ENCODE peak calls at places on chromosomes 4 and X, in four cellular contexts. Z is GM12878, V is K562, G is HepG2. E is an unnamed sample.
A peak's percentile ranks its signal among the peaks of the same experiment; 100 is the strongest.

GRCh38 chr4:143253156-143253555 is 68.4 kb downstream of the USP38 start:
- DNase-seq in Z (no peak), V (no peak), G (no peak), E (no peak)

GRCh38 chrX:72094894-72095293 is 36.8 kb downstream of the RTL5 start:
- DNase-seq in Z (no peak), V (peak; percentile 36), G (no peak), E (peak; percentile 46)

GRCh38 chr4:107044170-107044569 is 8.1 kb upstream of the DKK2 start:
- DNase-seq in Z (no peak), V (no peak), G (no peak), E (peak; percentile 34)

GRCh38 chrX:18927558-18927957 is 56.4 kb downstream of the PHKA2 start:
- DNase-seq in Z (no peak), V (no peak), G (no peak), E (no peak)

GRCh38 chr4:2272828-2273120 is 10.9 kb upstream of the MXD4 start:
- DNase-seq in Z (no peak), V (no peak), G (no peak), E (no peak)

GRCh38 chr4:72365016-72365415 is 204.0 kb downstream of the ADAMTS3 start:
- DNase-seq in Z (no peak), V (no peak), G (no peak), E (no peak)

GRCh38 chr4:143406523-143406922 is 69.8 kb downstream of the GAB1 start:
- DNase-seq in Z (no peak), V (no peak), G (peak; percentile 4), E (no peak)

GRCh38 chr4:114782842-114783595 is 184.4 kb downstream of the UGT8 start:
- DNase-seq in Z (no peak), V (no peak), G (no peak), E (peak; percentile 54)

GRCh38 chr4:54746228-54746627 is 88.5 kb downstream of the KIT start:
- DNase-seq in Z (no peak), V (no peak), G (no peak), E (no peak)

GRCh38 chr4:167775374-167775773 is 317.0 kb upstream of the ANXA10 start:
- DNase-seq in Z (no peak), V (no peak), G (no peak), E (no peak)

GRCh38 chr4:86448891-86449290 is 89.0 kb upstream of the MAPK10 start:
- DNase-seq in Z (no peak), V (no peak), G (no peak), E (no peak)

GRCh38 chr4:172858731-172859230 is 309.8 kb upstream of the GALNT7 start:
- DNase-seq in Z (no peak), V (no peak), G (no peak), E (no peak)

GRCh38 chr4:102541708-102542107 is 40.5 kb downstream of the NFKB1 start:
- DNase-seq in Z (no peak), V (no peak), G (no peak), E (peak; percentile 78)

GRCh38 chrX:97267376-97267775 is 383.7 kb downstream of the RPA4 start:
- DNase-seq in Z (no peak), V (no peak), G (no peak), E (no peak)

GRCh38 chr4:6907658-6908191 is 1.9 kb upstream of the TBC1D14 start:
- DNase-seq in Z (no peak), V (peak; percentile 61), G (no peak), E (peak; percentile 78)

GRCh38 chr4:73698217-73698616 is 42.2 kb upstream of the CXCL8 start:
- DNase-seq in Z (no peak), V (no peak), G (no peak), E (no peak)

GRCh38 chrX:117987376-117987775 is 129.2 kb downstream of the KLHL13 start:
- DNase-seq in Z (no peak), V (no peak), G (no peak), E (no peak)

GRCh38 chrX:20968996-20969395 is 405.2 kb upstream of the CNKSR2 start:
- DNase-seq in Z (no peak), V (no peak), G (no peak), E (no peak)

GRCh38 chrX:147853701-147854100 is 58.0 kb upstream of the FMR1 start:
- DNase-seq in Z (no peak), V (no peak), G (no peak), E (peak; percentile 29)

GRCh38 chrX:133813991-133814390 is 171.4 kb downstream of the GPC3 start:
- DNase-seq in Z (no peak), V (no peak), G (no peak), E (no peak)

GRCh38 chrX:118802857-118803256 is 20.8 kb upstream of the ZCCHC12 start:
- DNase-seq in Z (no peak), V (no peak), G (no peak), E (no peak)

GRCh38 chr4:65167719-65168118 is 502.6 kb downstream of the EPHA5 start:
- DNase-seq in Z (no peak), V (no peak), G (no peak), E (no peak)

GRCh38 chr4:40621592-40622512 is 7.8 kb downstream of the RBM47 start:
- DNase-seq in Z (peak; percentile 93), V (no peak), G (peak; percentile 60), E (peak; percentile 72)

GRCh38 chr4:86661006-86661405 is 66.9 kb downstream of the PTPN13 start:
- DNase-seq in Z (no peak), V (no peak), G (no peak), E (no peak)

GRCh38 chr4:119785963-119786362 is 157.4 kb upstream of the PDE5A start:
- DNase-seq in Z (no peak), V (no peak), G (peak; percentile 3), E (peak; percentile 58)

GRCh38 chr4:62070291-62070852 is 870.2 kb downstream of the ADGRL3 start:
- DNase-seq in Z (no peak), V (no peak), G (no peak), E (peak; percentile 45)

DNA sequence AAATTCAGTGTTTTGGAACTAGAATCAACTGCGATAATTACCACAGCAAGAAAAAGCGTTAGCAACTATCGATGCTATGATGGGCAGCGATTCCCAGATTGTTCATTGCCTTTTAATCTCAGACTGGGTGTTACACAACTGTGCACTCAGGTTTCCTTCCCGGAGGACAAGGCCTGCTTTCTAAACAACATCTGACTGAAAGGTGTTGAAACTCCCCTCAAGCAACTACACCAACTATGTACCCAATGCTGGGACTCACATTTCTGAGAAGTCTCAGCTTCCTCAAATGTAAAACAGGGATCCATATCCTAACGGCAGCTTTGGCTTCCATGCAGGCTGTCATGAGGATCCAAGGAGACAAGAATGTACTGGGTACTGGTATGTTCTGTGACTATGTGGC is 8.2 kb downstream of the GABRE start:
- DNase-seq in Z (no peak), V (no peak), G (no peak), E (no peak)
- TF ChIP-seq EZH2 in Z (no peak), V (no peak), G (no peak), E (no peak)

DNA sequence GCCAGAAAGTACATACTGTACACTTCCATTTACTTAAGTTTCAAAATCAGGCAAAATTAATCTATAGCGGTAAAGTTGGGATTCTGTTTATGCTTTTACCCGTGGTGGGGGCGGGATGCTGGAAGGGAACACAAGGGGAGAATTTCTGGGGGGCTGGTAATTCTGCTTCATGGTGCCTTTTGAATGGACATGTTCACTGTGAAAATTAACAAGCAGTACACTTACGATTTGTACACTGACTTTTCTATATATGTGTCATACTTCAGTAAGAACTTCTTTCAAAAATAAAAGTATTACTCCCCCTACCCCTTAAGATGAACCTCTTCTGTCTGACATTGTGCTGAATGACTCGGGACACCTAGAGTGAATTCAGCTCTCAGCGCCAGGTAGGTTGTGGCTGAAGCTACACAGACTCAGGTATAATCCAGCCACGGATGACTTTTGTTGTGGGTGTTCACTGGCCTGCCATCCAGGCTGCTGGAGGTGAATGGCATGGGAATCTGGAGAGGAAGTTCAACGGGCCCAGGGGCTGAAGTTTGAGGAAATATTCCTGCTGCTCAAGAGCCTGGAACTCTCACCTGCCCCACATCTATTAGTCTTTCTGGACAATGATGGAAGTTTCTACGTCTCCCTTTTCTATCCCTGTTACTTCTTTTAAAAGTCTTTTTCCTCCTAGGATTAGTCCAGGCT is 7.3 kb upstream of the TCEANC start:
- DNase-seq in Z (no peak), V (no peak), G (no peak), E (no peak)
- H2AFZ ChIP-seq in Z (no peak overlapping the region), V (peak overlapping the region; percentile 89), G (no peak overlapping the region), E (peak overlapping the region; percentile 69)

GRCh38 chrX:9456250-9457074 is 8.4 kb upstream of the TBL1X start:
- DNase-seq in Z (no peak), V (no peak), G (peak; percentile 32), E (no peak)
- TF ChIP-seq JUNB in Z (no peak), V (no peak), G (no peak), E (no peak)

GRCh38 chr4:56430203-56430602 is 5.2 kb downstream of the PPAT start:
- DNase-seq in Z (no peak), V (no peak), G (no peak), E (no peak)
- TF ChIP-seq EZH2 in Z (no peak), V (no peak), G (no peak), E (no peak)

GRCh38 chrX:155132110-155132509 is 60.8 kb downstream of the BRCC3 start:
- DNase-seq in Z (no peak), V (no peak), G (no peak), E (peak; percentile 3)
- H2AFZ ChIP-seq in Z (no peak overlapping the region), V (no peak overlapping the region), G (no peak overlapping the region), E (no peak overlapping the region)

DNA sequence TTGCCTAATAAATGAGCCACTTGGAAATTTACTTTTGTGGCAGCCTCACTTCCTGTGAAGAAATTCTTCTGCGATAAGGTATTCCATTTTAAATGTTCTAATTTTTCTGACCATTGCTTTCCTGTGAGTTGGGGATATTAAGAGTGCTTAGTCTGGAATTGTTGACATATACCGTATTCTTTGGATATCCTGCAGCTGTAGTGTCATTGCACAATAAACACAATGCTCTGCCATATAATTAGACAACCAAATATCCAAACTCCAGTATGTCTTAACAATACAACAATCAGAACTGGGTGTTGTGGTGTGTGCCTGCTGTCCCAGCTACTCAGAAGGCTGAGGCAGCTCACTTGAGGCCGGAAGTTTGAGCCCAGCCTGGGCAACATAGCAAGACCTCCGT is 99.4 kb downstream of the LUZP4 start:
- DNase-seq in Z (no peak), V (no peak), G (no peak), E (no peak)
- TF ChIP-seq JUNB in Z (no peak), V (no peak), G (no peak), E (no peak)

DNA sequence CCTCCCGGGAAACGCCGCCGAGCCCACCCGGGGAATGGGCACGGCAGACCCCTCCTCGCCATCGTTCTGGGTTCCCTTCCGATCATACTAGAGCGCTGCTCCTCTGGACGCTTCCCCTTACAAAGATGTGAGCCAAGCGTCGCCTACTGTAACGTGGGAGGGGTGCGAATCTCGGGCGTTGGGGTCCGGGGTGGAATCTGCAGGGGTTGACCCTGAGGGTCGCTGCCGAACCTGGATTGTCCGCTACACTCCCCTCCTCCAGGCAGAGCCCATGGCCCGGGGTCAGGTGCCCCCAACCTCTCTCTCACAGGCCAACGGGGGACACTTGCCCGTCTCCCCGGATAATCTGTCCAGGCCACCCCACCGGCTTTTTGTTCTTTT is 13.8 kb downstream of the BCOR start:
- DNase-seq in Z (no peak), V (no peak), G (no peak), E (no peak)
- TF ChIP-seq EZH2 in Z (no peak), V (no peak), G (no peak), E (no peak)

E was measured in GM23338.